ENCODE peak calls at places on chromosome 18, in eight cellular contexts. One of them, this sample, is unnamed.

GRCh38 chr18:74724186-74724585 is 126.5 kb downstream of the ZNF407 start:
- DNase-seq in fibroblast of mammary gland: peak; percentile 79
- DNase-seq in coronary artery: no peak
- DNase-seq in lower lobe of right lung: no peak
- DNase-seq in transverse colon: no peak
- DNase-seq in gastrocnemius medialis: no peak
- DNase-seq in cardiac fibroblast: peak; percentile 50
- DNase-seq in sigmoid colon: no peak
- DNase-seq in this sample: no peak

GRCh38 chr18:13288509-13289138 is 70.1 kb downstream of the LDLRAD4 start:
- DNase-seq in transverse colon: no peak
- DNase-seq in coronary artery: no peak
- DNase-seq in fibroblast of mammary gland: no peak
- DNase-seq in gastrocnemius medialis: no peak
- DNase-seq in sigmoid colon: no peak
- DNase-seq in lower lobe of right lung: no peak
- DNase-seq in cardiac fibroblast: no peak
- DNase-seq in this sample: no peak

GRCh38 chr18:74255022-74255658 is 36.6 kb downstream of the CYB5A start:
- DNase-seq in gastrocnemius medialis: no peak
- DNase-seq in transverse colon: peak; percentile 16
- DNase-seq in coronary artery: no peak
- DNase-seq in fibroblast of mammary gland: peak; percentile 63
- DNase-seq in sigmoid colon: peak; percentile 81
- DNase-seq in lower lobe of right lung: no peak
- DNase-seq in cardiac fibroblast: no peak
- DNase-seq in this sample: peak; percentile 59

GRCh38 chr18:62374410-62374965 is 49.4 kb downstream of the TNFRSF11A start:
- DNase-seq in coronary artery: no peak
- DNase-seq in fibroblast of mammary gland: no peak
- DNase-seq in lower lobe of right lung: no peak
- DNase-seq in sigmoid colon: no peak
- DNase-seq in transverse colon: no peak
- DNase-seq in gastrocnemius medialis: no peak
- DNase-seq in cardiac fibroblast: no peak
- DNase-seq in this sample: no peak

GRCh38 chr18:79791141-79791972 is 6.4 kb upstream of the KCNG2 start:
- DNase-seq in coronary artery: no peak
- DNase-seq in lower lobe of right lung: no peak
- DNase-seq in sigmoid colon: peak; percentile 69
- DNase-seq in gastrocnemius medialis: peak; percentile 39
- DNase-seq in cardiac fibroblast: peak; percentile 100
- DNase-seq in transverse colon: peak; percentile 24
- DNase-seq in fibroblast of mammary gland: peak; percentile 98
- DNase-seq in this sample: no peak

GRCh38 chr18:64854112-64854511 is 705.2 kb upstream of the LINC00305 start:
- DNase-seq in transverse colon: no peak
- DNase-seq in cardiac fibroblast: no peak
- DNase-seq in coronary artery: no peak
- DNase-seq in lower lobe of right lung: no peak
- DNase-seq in sigmoid colon: no peak
- DNase-seq in gastrocnemius medialis: no peak
- DNase-seq in fibroblast of mammary gland: no peak
- DNase-seq in this sample: no peak

GRCh38 chr18:68221116-68221724 is 493.7 kb downstream of the TMX3 start:
- DNase-seq in cardiac fibroblast: no peak
- DNase-seq in gastrocnemius medialis: no peak
- DNase-seq in fibroblast of mammary gland: no peak
- DNase-seq in sigmoid colon: no peak
- DNase-seq in coronary artery: no peak
- DNase-seq in lower lobe of right lung: no peak
- DNase-seq in transverse colon: no peak
- DNase-seq in this sample: no peak

GRCh38 chr18:24560511-24560981 is 100.1 kb downstream of the HRH4 start:
- DNase-seq in sigmoid colon: no peak
- DNase-seq in coronary artery: no peak
- DNase-seq in cardiac fibroblast: no peak
- DNase-seq in fibroblast of mammary gland: no peak
- DNase-seq in transverse colon: no peak
- DNase-seq in lower lobe of right lung: no peak
- DNase-seq in gastrocnemius medialis: no peak
- DNase-seq in this sample: no peak

GRCh38 chr18:49652841-49653240 is 91.0 kb downstream of the LIPG start:
- DNase-seq in coronary artery: peak; percentile 16
- DNase-seq in fibroblast of mammary gland: no peak
- DNase-seq in lower lobe of right lung: no peak
- DNase-seq in sigmoid colon: no peak
- DNase-seq in gastrocnemius medialis: peak; percentile 66
- DNase-seq in transverse colon: no peak
- DNase-seq in cardiac fibroblast: peak; percentile 36
- DNase-seq in this sample: no peak

GRCh38 chr18:60040966-60041365 is 141.2 kb downstream of the PMAIP1 start:
- DNase-seq in lower lobe of right lung: no peak
- DNase-seq in fibroblast of mammary gland: peak; percentile 29
- DNase-seq in sigmoid colon: no peak
- DNase-seq in cardiac fibroblast: no peak
- DNase-seq in gastrocnemius medialis: no peak
- DNase-seq in coronary artery: no peak
- DNase-seq in transverse colon: no peak
- DNase-seq in this sample: no peak

GRCh38 chr18:31819106-31819924 is 58.6 kb upstream of the SLC25A52 start:
- DNase-seq in coronary artery: no peak
- DNase-seq in lower lobe of right lung: no peak
- DNase-seq in cardiac fibroblast: peak; percentile 68
- DNase-seq in transverse colon: no peak
- DNase-seq in fibroblast of mammary gland: peak; percentile 63
- DNase-seq in gastrocnemius medialis: no peak
- DNase-seq in sigmoid colon: no peak
- DNase-seq in this sample: peak; percentile 17

GRCh38 chr18:26548144-26549102 is at the start of gene KCTD1:
- DNase-seq in transverse colon: peak; percentile 85
- DNase-seq in cardiac fibroblast: peak; percentile 92
- DNase-seq in sigmoid colon: peak; percentile 86
- DNase-seq in lower lobe of right lung: peak; percentile 85
- DNase-seq in fibroblast of mammary gland: peak; percentile 83
- DNase-seq in gastrocnemius medialis: peak; percentile 83
- DNase-seq in coronary artery: peak; percentile 77
- DNase-seq in this sample: peak; percentile 64

GRCh38 chr18:58604301-58604700 is 24.6 kb downstream of the ALPK2 start:
- DNase-seq in lower lobe of right lung: no peak
- DNase-seq in fibroblast of mammary gland: no peak
- DNase-seq in cardiac fibroblast: no peak
- DNase-seq in gastrocnemius medialis: no peak
- DNase-seq in coronary artery: no peak
- DNase-seq in transverse colon: no peak
- DNase-seq in sigmoid colon: no peak
- DNase-seq in this sample: no peak

GRCh38 chr18:11834772-11835171 is 16.4 kb upstream of the CHMP1B start:
- DNase-seq in sigmoid colon: no peak
- DNase-seq in fibroblast of mammary gland: no peak
- DNase-seq in lower lobe of right lung: no peak
- DNase-seq in cardiac fibroblast: no peak
- DNase-seq in gastrocnemius medialis: no peak
- DNase-seq in transverse colon: no peak
- DNase-seq in coronary artery: no peak
- DNase-seq in this sample: no peak

GRCh38 chr18:11839556-11839955 is 11.7 kb upstream of the CHMP1B start:
- DNase-seq in cardiac fibroblast: no peak
- DNase-seq in transverse colon: no peak
- DNase-seq in sigmoid colon: no peak
- DNase-seq in lower lobe of right lung: no peak
- DNase-seq in gastrocnemius medialis: no peak
- DNase-seq in coronary artery: no peak
- DNase-seq in fibroblast of mammary gland: no peak
- DNase-seq in this sample: no peak

GRCh38 chr18:11842562-11842961 is 8.7 kb upstream of the CHMP1B start:
- DNase-seq in coronary artery: no peak
- DNase-seq in transverse colon: no peak
- DNase-seq in fibroblast of mammary gland: no peak
- DNase-seq in cardiac fibroblast: no peak
- DNase-seq in lower lobe of right lung: no peak
- DNase-seq in gastrocnemius medialis: no peak
- DNase-seq in sigmoid colon: no peak
- DNase-seq in this sample: no peak

GRCh38 chr18:11845653-11846052 is 5.6 kb upstream of the CHMP1B start:
- DNase-seq in cardiac fibroblast: no peak
- DNase-seq in lower lobe of right lung: no peak
- DNase-seq in fibroblast of mammary gland: no peak
- DNase-seq in sigmoid colon: no peak
- DNase-seq in gastrocnemius medialis: no peak
- DNase-seq in transverse colon: no peak
- DNase-seq in coronary artery: no peak
- DNase-seq in this sample: no peak

DNA sequence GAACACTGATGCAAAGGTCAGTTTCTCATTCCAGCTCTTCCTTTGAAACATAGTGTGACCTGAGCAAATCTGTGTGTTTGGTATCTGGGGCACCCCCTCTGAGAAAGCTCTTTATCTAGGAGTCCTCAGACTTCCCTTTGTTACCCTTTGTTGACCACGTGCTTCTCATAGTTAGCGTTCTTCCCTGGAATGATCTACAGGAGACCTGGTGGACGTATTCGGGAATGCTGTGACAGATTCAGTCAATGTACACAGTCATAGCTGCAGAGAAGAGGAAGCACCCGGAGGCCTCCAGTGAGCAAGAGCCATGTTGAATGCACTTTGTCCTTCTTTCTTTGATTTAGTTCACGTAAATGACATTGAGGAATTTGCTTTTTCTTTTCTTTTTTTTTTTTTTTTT is 10.7 kb upstream of the CHMP1B start:
- DNase-seq in gastrocnemius medialis: no peak
- DNase-seq in cardiac fibroblast: no peak
- DNase-seq in sigmoid colon: no peak
- DNase-seq in fibroblast of mammary gland: no peak
- DNase-seq in lower lobe of right lung: no peak
- DNase-seq in coronary artery: no peak
- DNase-seq in transverse colon: no peak
- DNase-seq in this sample: no peak
- TF ChIP-seq CTCF in gastrocnemius medialis: no peak
- TF ChIP-seq CTCF in cardiac fibroblast: no peak
- TF ChIP-seq CTCF in sigmoid colon: no peak
- TF ChIP-seq CTCF in fibroblast of mammary gland: no peak
- TF ChIP-seq CTCF in lower lobe of right lung: no peak
- TF ChIP-seq CTCF in coronary artery: no peak
- TF ChIP-seq CTCF in transverse colon: no peak
- TF ChIP-seq CTCF in this sample: no peak

DNA sequence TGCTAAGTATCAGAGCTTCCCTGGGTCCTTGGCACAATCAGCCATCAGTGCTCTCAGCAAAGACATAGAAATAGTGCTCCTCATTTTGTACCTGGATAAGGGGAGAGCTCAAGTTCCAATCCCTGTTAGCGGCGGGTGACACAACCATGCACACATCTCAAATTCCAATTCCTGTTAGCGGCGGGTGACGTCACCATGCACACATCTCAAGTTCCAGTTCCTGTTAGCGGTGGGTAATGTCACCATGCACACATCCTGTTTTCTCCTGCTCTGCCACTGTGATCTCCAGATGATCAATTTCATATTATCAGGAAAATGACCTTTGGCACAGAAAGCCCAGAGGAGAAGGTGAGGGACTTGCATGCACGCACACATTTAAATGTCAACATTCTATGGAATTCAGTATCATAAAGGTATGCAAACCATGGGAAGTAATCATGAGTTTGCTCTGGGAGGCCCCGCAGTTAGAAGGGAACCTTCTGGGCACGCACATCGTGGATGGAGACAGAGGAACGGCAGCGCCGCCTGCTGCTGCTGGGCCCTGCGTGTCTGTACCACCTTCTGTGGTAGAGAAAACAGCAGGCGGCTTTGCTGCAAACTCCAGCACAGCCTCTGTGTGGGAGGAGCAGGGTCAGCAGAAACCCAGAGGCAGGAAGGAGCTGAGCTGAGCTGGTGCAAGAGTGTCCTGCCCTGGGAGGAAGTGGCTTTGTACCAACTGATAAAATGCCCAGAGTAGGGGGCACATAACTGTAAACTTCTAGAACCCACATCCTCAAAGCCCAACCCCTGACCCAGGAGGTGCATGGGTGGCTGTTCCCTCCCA is 77.8 kb downstream of the MBP start:
- DNase-seq in gastrocnemius medialis: peak; percentile 85
- DNase-seq in cardiac fibroblast: peak; percentile 95
- DNase-seq in lower lobe of right lung: peak; percentile 92
- DNase-seq in sigmoid colon: peak; percentile 90
- DNase-seq in fibroblast of mammary gland: peak; percentile 82
- DNase-seq in coronary artery: peak; percentile 87
- DNase-seq in transverse colon: peak; percentile 82
- DNase-seq in this sample: no peak
- TF ChIP-seq CTCF in gastrocnemius medialis: peak; percentile 71
- TF ChIP-seq CTCF in cardiac fibroblast: peak; percentile 86
- TF ChIP-seq CTCF in lower lobe of right lung: peak; percentile 73
- TF ChIP-seq CTCF in sigmoid colon: peak; percentile 17
- TF ChIP-seq CTCF in fibroblast of mammary gland: peak; percentile 72
- TF ChIP-seq CTCF in coronary artery: no peak
- TF ChIP-seq CTCF in transverse colon: peak; percentile 34
- TF ChIP-seq CTCF in this sample: peak; percentile 38

DNA sequence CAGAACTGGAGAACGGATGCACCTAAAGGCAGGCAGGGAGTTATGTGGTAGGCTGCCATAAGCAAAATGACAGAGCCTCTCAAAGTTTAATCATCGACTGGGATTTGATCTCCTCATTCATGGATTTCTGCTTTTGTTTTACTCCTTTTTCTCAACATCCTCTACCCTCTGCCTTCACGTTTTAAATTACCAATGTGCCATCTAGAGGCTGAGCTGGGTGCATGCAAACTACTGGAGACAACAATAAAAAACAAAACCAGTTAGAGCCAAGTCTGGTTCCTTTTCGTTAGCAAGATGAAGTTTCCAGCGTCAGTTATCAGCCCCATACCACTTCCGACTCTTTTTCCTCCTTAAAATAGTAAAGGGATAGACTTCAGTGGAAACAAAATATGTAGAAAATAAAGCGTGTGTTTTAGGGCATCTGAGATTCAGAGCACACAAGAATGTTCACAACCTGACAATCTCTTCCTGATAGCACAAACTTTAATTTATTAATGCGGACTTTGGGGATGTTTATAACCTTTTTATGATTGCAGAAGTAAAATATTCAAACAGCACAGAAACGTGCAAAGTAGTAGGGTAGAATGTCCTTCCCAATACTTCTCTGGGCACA is 117.0 kb downstream of the LAMA1 start:
- DNase-seq in fibroblast of mammary gland: peak; percentile 18
- DNase-seq in gastrocnemius medialis: no peak
- DNase-seq in sigmoid colon: no peak
- DNase-seq in cardiac fibroblast: peak; percentile 66
- DNase-seq in lower lobe of right lung: no peak
- DNase-seq in transverse colon: no peak
- DNase-seq in coronary artery: no peak
- DNase-seq in this sample: no peak
- TF ChIP-seq CTCF in fibroblast of mammary gland: peak; percentile 45
- TF ChIP-seq CTCF in gastrocnemius medialis: no peak
- TF ChIP-seq CTCF in sigmoid colon: peak; percentile 35
- TF ChIP-seq CTCF in cardiac fibroblast: peak; percentile 48
- TF ChIP-seq CTCF in lower lobe of right lung: peak; percentile 44
- TF ChIP-seq CTCF in transverse colon: peak; percentile 77
- TF ChIP-seq CTCF in coronary artery: no peak
- TF ChIP-seq CTCF in this sample: peak; percentile 81

DNA sequence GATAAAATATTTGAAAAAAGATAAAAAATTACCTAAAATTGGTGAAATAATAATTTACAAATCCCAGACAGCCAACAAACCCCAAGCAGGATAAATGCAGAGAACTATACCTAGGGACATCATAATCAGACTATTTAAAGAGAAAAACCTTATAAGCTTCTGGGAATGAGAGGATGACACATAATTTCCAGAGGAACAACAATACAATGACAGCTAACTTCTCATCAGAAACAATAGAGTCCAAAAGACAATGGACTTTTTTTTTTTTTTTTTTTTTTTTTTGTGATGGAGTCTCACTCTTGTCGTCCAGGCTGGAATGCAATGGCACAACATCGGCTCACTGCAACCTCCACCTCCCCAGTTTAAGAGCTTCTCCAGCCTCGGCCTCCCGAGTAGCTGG is 65.2 kb downstream of the SOCS6 start:
- DNase-seq in lower lobe of right lung: no peak
- DNase-seq in cardiac fibroblast: no peak
- DNase-seq in fibroblast of mammary gland: no peak
- DNase-seq in gastrocnemius medialis: no peak
- DNase-seq in transverse colon: no peak
- DNase-seq in sigmoid colon: no peak
- DNase-seq in coronary artery: no peak
- DNase-seq in this sample: no peak
- TF ChIP-seq CTCF in lower lobe of right lung: no peak
- TF ChIP-seq CTCF in cardiac fibroblast: no peak
- TF ChIP-seq CTCF in fibroblast of mammary gland: no peak
- TF ChIP-seq CTCF in gastrocnemius medialis: no peak
- TF ChIP-seq CTCF in transverse colon: no peak
- TF ChIP-seq CTCF in sigmoid colon: no peak
- TF ChIP-seq CTCF in coronary artery: no peak
- TF ChIP-seq CTCF in this sample: no peak